ENCODE peak calls at places on chromosomes 3 and 15, in nine cellular contexts. P, Z, K, D, Y, M, H, G and W are unnamed samples.

GRCh38 chr3:64244011-64244942 is 19.0 kb upstream of the PRICKLE2 start:
- DNase-seq in P (no peak), Z (no peak), G (no peak), M (no peak), Y (peak), H (peak), D (no peak), K (no peak), W (no peak)

GRCh38 chr15:26106556-26106955 is 243.4 kb upstream of the ATP10A start:
- DNase-seq in Y (no peak), D (no peak), H (no peak), M (no peak), K (no peak), Z (no peak), G (no peak), P (no peak), W (no peak)

GRCh38 chr15:59688383-59688887 is 685 bp downstream of the BNIP2 start:
- DNase-seq in H (peak), K (no peak), G (no peak), Z (no peak), D (peak), P (no peak), Y (peak), M (peak), W (no peak)

GRCh38 chr15:31091531-31091930 is 10.0 kb downstream of the TRPM1 start:
- DNase-seq in K (no peak), Y (peak), M (no peak), D (no peak), Z (no peak), H (peak), G (no peak), P (peak), W (no peak)

GRCh38 chr3:133890972-133891644 is 4.6 kb downstream of the RAB6B start:
- DNase-seq in H (no peak), Y (no peak), M (no peak), P (peak), K (no peak), G (no peak), D (no peak), Z (no peak), W (no peak)

GRCh38 chr15:74240002-74240568 is 4.0 kb downstream of the CCDC33 start:
- DNase-seq in Y (peak), D (peak), Z (no peak), M (no peak), K (peak), P (peak), G (no peak), H (peak), W (no peak)

GRCh38 chr15:83378921-83379561 is 68.1 kb upstream of the SH3GL3 start:
- DNase-seq in K (no peak), P (no peak), G (no peak), H (no peak), D (no peak), Z (no peak), Y (no peak), M (no peak), W (no peak)

GRCh38 chr3:191985691-191986090 is 524.7 kb downstream of the PYDC2 start:
- DNase-seq in D (no peak), P (no peak), K (no peak), Z (no peak), M (no peak), G (no peak), Y (no peak), H (peak), W (no peak)

GRCh38 chr3:113783463-113783862 is 36.6 kb downstream of the ATP6V1A start:
- DNase-seq in D (no peak), Z (no peak), H (peak), K (no peak), G (no peak), P (no peak), M (peak), Y (peak), W (no peak)

GRCh38 chr3:24573576-24573975 is 78.9 kb upstream of the THRB start:
- DNase-seq in Y (no peak), P (no peak), Z (no peak), M (no peak), D (no peak), K (no peak), H (no peak), G (no peak), W (no peak)

GRCh38 chr15:58117619-58118018 is 20.6 kb upstream of the AQP9 start:
- DNase-seq in Z (no peak), D (no peak), P (no peak), G (no peak), M (no peak), Y (no peak), H (no peak), K (no peak), W (no peak)

GRCh38 chr3:2458816-2459215 is 360.1 kb downstream of the CNTN4 start:
- DNase-seq in D (no peak), G (no peak), Y (no peak), M (no peak), Z (no peak), K (no peak), P (no peak), H (no peak), W (no peak)

GRCh38 chr3:21390136-21390535 is 360.9 kb downstream of the ZNF385D start:
- DNase-seq in M (no peak), H (peak), Y (no peak), G (no peak), P (no peak), Z (no peak), K (no peak), D (no peak), W (no peak)

GRCh38 chr15:31304074-31304648 is 22.5 kb upstream of the KLF13 start:
- DNase-seq in K (no peak), P (peak), Z (no peak), Y (no peak), G (no peak), H (no peak), M (no peak), D (no peak), W (peak)

GRCh38 chr15:90047956-90048575 is 46.9 kb downstream of the ZNF710 start:
- DNase-seq in D (peak), K (peak), P (no peak), Z (no peak), Y (no peak), M (no peak), G (no peak), H (no peak), W (no peak)

GRCh38 chr15:60580650-60581415 is 101.9 kb upstream of the ICE2 start:
- DNase-seq in K (no peak), H (no peak), Y (no peak), Z (no peak), G (no peak), D (no peak), P (no peak), M (no peak), W (no peak)

GRCh38 chr3:31687020-31687802 is 154.5 kb downstream of the STT3B start:
- DNase-seq in Y (no peak), G (no peak), D (no peak), H (no peak), K (no peak), Z (no peak), P (no peak), M (no peak), W (no peak)

GRCh38 chr15:52093539-52094502 is 18.8 kb downstream of the BCL2L10 start:
- DNase-seq in K (peak), H (peak), D (no peak), Y (peak), P (no peak), G (no peak), M (no peak), Z (no peak), W (no peak)

GRCh38 chr3:192128922-192129321 is 598.4 kb downstream of the FGF12 start:
- DNase-seq in K (no peak), M (peak), Y (no peak), P (no peak), G (no peak), D (no peak), H (no peak), Z (no peak), W (no peak)

GRCh38 chr3:107684431-107684925 is 161.7 kb downstream of the BBX start:
- DNase-seq in Z (no peak), G (no peak), K (no peak), M (no peak), Y (no peak), H (no peak), P (no peak), D (no peak), W (no peak)

GRCh38 chr3:107690522-107691138 is 167.9 kb downstream of the BBX start:
- DNase-seq in K (no peak), Y (peak), M (peak), P (no peak), D (no peak), G (peak), Z (no peak), H (peak), W (no peak)

GRCh38 chr3:107689355-107689754 is 166.6 kb downstream of the BBX start:
- DNase-seq in Z (no peak), Y (peak), G (no peak), K (no peak), M (no peak), H (no peak), D (no peak), P (no peak), W (no peak)

GRCh38 chr3:107685383-107685782 is 162.6 kb downstream of the BBX start:
- DNase-seq in H (no peak), Z (no peak), D (no peak), K (no peak), G (no peak), Y (no peak), M (no peak), P (no peak), W (no peak)

DNA sequence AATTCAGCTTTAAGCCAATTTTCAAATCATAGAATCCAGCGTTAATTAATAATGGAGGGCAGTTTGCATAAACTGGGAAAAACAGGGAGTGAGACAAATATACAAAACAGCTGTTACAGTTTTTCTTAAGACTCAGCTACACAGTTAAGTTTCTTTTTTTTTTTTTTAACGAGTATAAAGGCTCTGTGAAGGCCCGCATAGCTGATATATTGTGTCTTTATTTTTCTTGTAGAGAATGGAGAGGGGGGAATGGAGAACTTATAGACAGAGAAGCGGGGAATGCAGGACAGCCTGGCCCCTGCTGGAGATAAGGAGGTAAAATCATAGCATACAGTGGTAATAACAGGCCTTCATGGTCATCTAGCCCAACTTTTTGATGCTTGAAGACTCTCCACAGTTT is 164.4 kb downstream of the BBX start:
- DNase-seq in P (no peak), Y (no peak), M (no peak), G (no peak), D (no peak), K (no peak), H (no peak), Z (no peak), W (no peak)
- TF ChIP-seq CTCF in P (no peak), Y (peak), M (no peak), G (no peak), D (no peak), K (no peak), H (no peak), Z (no peak), W (no peak)

GRCh38 chr3:56294316-56294715 is 174.0 kb downstream of the ERC2 start:
- DNase-seq in M (no peak), D (no peak), P (no peak), Z (no peak), Y (no peak), H (peak), K (no peak), G (no peak), W (no peak)
- TF ChIP-seq CTCF in M (no peak), D (no peak), P (no peak), Z (no peak), Y (no peak), H (no peak), K (no peak), G (no peak), W (no peak)

DNA sequence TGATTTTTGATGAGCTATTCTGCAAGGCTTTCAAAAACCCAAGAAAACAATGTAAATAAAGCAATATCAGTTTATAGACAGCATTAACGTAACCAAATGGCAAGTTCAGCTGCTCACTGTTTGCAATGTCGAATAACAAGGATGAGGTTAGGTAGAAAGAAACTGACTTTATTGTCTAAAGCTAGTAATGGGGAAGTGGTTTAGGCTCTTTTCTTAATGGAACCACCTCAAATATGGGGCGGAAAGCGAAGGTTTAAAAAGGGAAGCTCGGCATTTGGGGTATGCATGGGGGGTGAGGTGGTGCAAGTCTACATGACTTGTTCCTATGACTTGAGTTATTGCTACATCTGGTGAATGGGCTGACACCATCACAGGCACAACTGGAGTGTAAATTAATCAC is 1060.2 kb downstream of the NSUN3 start:
- DNase-seq in D (no peak), P (no peak), K (no peak), G (no peak), Z (no peak), Y (no peak), H (no peak), M (no peak), W (no peak)
- TF ChIP-seq CTCF in D (no peak), P (no peak), K (no peak), G (no peak), Z (no peak), Y (no peak), H (no peak), M (no peak), W (no peak)

GRCh38 chr3:129429597-129429996 is 1.2 kb upstream of the EFCAB12 start:
- DNase-seq in M (no peak), G (no peak), H (no peak), D (no peak), Z (no peak), P (no peak), K (no peak), Y (no peak), W (no peak)

GRCh38 chr3:129428020-129428381 is 435 bp downstream of the EFCAB12 start:
- DNase-seq in P (no peak), D (no peak), Z (no peak), H (no peak), G (no peak), M (no peak), Y (peak), K (no peak), W (no peak)

GRCh38 chr3:129425619-129426018 is 2.8 kb downstream of the EFCAB12 start:
- DNase-seq in P (no peak), Y (no peak), H (no peak), G (no peak), M (no peak), K (no peak), D (no peak), Z (no peak), W (no peak)

GRCh38 chr3:129429080-129429451 is 630 bp upstream of the EFCAB12 start:
- DNase-seq in Z (no peak), Y (no peak), G (no peak), P (no peak), K (no peak), D (no peak), M (no peak), H (no peak), W (no peak)

GRCh38 chr3:129428382-129429079 is at the start of gene EFCAB12:
- DNase-seq in Z (peak), P (peak), D (peak), M (peak), K (peak), G (peak), Y (peak), H (peak), W (peak)
- TF ChIP-seq CTCF in Z (no peak), P (no peak), D (no peak), M (no peak), K (no peak), G (no peak), Y (no peak), H (no peak), W (no peak)

GRCh38 chr3:9934993-9935392 is 1.4 kb downstream of the CRELD1 start:
- DNase-seq in H (no peak), D (no peak), G (no peak), M (no peak), P (no peak), Z (no peak), Y (no peak), K (no peak), W (no peak)

GRCh38 chr3:9933561-9934234 is at the start of gene CRELD1:
- DNase-seq in M (peak), D (peak), Z (peak), P (peak), H (peak), Y (peak), K (peak), G (peak), W (peak)

GRCh38 chr3:9932843-9933560 is 632 bp upstream of the CRELD1 start:
- DNase-seq in H (peak), M (peak), Z (peak), G (peak), D (peak), Y (peak), K (peak), P (peak), W (peak)

GRCh38 chr3:9935966-9936365 is 2.3 kb downstream of the CRELD1 start:
- DNase-seq in Y (no peak), Z (no peak), H (no peak), D (no peak), K (no peak), P (no peak), M (no peak), G (no peak), W (no peak)

DNA sequence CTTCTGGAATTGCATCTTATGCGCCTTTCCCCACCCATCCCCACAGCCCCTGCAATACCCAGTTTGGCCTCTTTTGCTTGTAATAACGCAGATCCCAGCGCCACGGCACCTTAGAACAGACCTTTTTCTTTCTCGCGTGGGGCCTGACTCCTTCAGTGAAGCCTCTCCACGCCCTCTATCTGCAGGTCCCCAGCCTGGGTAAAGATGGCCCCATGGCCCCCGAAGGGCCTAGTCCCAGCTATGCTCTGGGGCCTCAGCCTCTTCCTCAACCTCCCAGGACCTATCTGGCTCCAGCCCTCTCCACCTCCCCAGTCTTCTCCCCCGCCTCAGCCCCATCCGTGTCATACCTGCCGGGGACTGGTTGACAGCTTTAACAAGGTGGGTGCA is 594 bp downstream of the CRELD1 start:
- DNase-seq in M (no peak), G (peak), Y (no peak), Z (no peak), H (no peak), P (no peak), D (no peak), K (no peak), W (no peak)
- TF ChIP-seq CTCF in M (peak), G (peak), Y (peak), Z (peak), H (peak), P (no peak), D (no peak), K (no peak), W (peak)

DNA sequence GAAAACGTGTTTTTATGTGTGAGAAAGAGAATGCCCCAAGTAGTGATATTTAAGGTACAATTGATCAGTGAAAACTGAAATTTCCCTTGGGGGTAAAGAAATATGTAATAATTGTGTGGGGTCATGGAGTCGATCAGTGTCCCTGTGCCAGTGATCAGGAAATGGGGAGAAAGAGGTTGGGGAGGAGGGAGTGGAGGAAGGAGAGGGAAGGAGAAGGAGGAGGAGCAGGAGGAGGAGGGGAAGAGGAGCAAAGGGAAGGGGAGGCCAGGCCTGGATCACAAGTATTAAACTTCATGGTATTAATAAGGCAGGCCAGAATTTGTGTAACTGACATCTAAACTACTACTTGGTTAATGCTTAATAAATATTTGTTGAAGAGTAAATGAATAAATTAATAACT is 30.4 kb downstream of the THSD4 start:
- DNase-seq in Y (no peak), M (no peak), H (no peak), G (no peak), D (no peak), Z (no peak), P (no peak), K (no peak), W (no peak)
- TF ChIP-seq CTCF in Y (no peak), M (no peak), H (no peak), G (no peak), D (no peak), Z (no peak), P (no peak), K (no peak), W (no peak)

GRCh38 chr3:27721717-27722564 is at the start of gene EOMES:
- DNase-seq in G (peak), Z (peak), D (peak), M (peak), P (no peak), Y (peak), H (peak), K (peak), W (no peak)
- TF ChIP-seq CTCF in G (peak), Z (peak), D (no peak), M (peak), P (no peak), Y (peak), H (peak), K (no peak), W (peak)

GRCh38 chr3:140942221-140943104 is 827 bp downstream of the SLC25A36 start:
- DNase-seq in Z (peak), D (peak), P (peak), G (peak), H (peak), M (peak), K (peak), Y (peak), W (peak)

GRCh38 chr3:140943781-140944547 is 2.3 kb downstream of the SLC25A36 start:
- DNase-seq in G (no peak), M (no peak), K (no peak), D (no peak), P (no peak), Y (no peak), Z (no peak), H (no peak), W (no peak)

GRCh38 chr3:140941090-140941433 is 574 bp upstream of the SLC25A36 start:
- DNase-seq in Y (no peak), H (no peak), D (no peak), K (no peak), Z (no peak), G (no peak), M (no peak), P (no peak), W (no peak)

GRCh38 chr3:140941434-140942220 is at the start of gene SLC25A36:
- DNase-seq in D (peak), G (peak), H (peak), P (peak), Y (peak), M (peak), Z (peak), K (peak), W (peak)
- TF ChIP-seq CTCF in D (peak), G (no peak), H (no peak), P (no peak), Y (no peak), M (no peak), Z (no peak), K (no peak), W (no peak)